ENCODE peak calls at places on chromosomes 1 and 21, in four cellular contexts. K is uterus, Z is cardiac muscle cell, X is hepatocyte. B is an unnamed sample.
A peak's percentile ranks its signal among the peaks of the same experiment; 100 is the strongest.

GRCh38 chr1:14913475-14914155 is 239.9 kb upstream of the TMEM51 start:
- DNase-seq in K (no peak), Z (no peak), X (no peak), B (peak; percentile 28)

GRCh38 chr1:31706384-31707058 is 2.7 kb upstream of the COL16A1 start:
- DNase-seq in K (no peak), Z (no peak), X (no peak), B (no peak)

GRCh38 chr1:68378296-68379084 is 71.3 kb downstream of the RPE65 start:
- DNase-seq in K (no peak), Z (no peak), X (peak; percentile 16), B (no peak)

GRCh38 chr1:186240436-186240835 is 134.6 kb downstream of the TPR start:
- DNase-seq in K (no peak), Z (no peak), X (no peak), B (no peak)

GRCh38 chr1:223258751-223259177 is 105.2 kb downstream of the SUSD4 start:
- DNase-seq in K (no peak), Z (no peak), X (peak; percentile 87), B (no peak)

GRCh38 chr1:96596226-96596625 is 125.4 kb upstream of the PTBP2 start:
- DNase-seq in K (no peak), Z (peak; percentile 48), X (peak; percentile 40), B (peak; percentile 33)

GRCh38 chr1:92953491-92953890 is 7.8 kb downstream of the DIPK1A start:
- DNase-seq in K (no peak), Z (no peak), X (no peak), B (peak; percentile 79)

GRCh38 chr21:46393451-46393940 is 65.2 kb upstream of the DIP2A start:
- DNase-seq in K (peak; percentile 31), Z (no peak), X (peak; percentile 22), B (no peak)

GRCh38 chr21:21807598-21807903 is 809.3 kb downstream of the NCAM2 start:
- DNase-seq in K (no peak), Z (no peak), X (no peak), B (no peak)

GRCh38 chr1:199338760-199339159 is 688.8 kb upstream of the NR5A2 start:
- DNase-seq in K (no peak), Z (no peak), X (no peak), B (no peak)

GRCh38 chr1:71351438-71351837 is 270.6 kb upstream of the ZRANB2 start:
- DNase-seq in K (no peak), Z (no peak), X (no peak), B (no peak)

GRCh38 chr1:53737648-53738204 is 1.2 kb downstream of the GLIS1 start:
- DNase-seq in K (no peak), Z (peak; percentile 43), X (peak; percentile 13), B (no peak)

GRCh38 chr1:91374086-91374485 is 30.6 kb downstream of the HFM1 start:
- DNase-seq in K (no peak), Z (no peak), X (no peak), B (no peak)

GRCh38 chr1:12387641-12388040 is 157.8 kb downstream of the VPS13D start:
- DNase-seq in K (no peak), Z (no peak), X (no peak), B (no peak)

GRCh38 chr1:214198571-214198970 is 82.4 kb upstream of the SMYD2 start:
- DNase-seq in K (no peak), Z (no peak), X (no peak), B (no peak)

GRCh38 chr1:26372039-26372438 is 511 bp downstream of the ZNF683 start:
- DNase-seq in K (no peak), Z (no peak), X (no peak), B (no peak)

GRCh38 chr1:27001570-27002360 is 8.3 kb downstream of the TRNP1 start:
- DNase-seq in K (no peak), Z (no peak), X (peak; percentile 34), B (peak; percentile 43)

GRCh38 chr1:225845633-225846259 is 35.8 kb downstream of the EPHX1 start:
- DNase-seq in K (peak; percentile 86), Z (peak; percentile 77), X (peak; percentile 83), B (peak; percentile 74)

GRCh38 chr21:14536929-14537328 is 9.2 kb downstream of the SAMSN1 start:
- DNase-seq in K (no peak), Z (no peak), X (no peak), B (no peak)

GRCh38 chr1:172005856-172006255 is 164.6 kb downstream of the DNM3 start:
- DNase-seq in K (no peak), Z (no peak), X (peak; percentile 51), B (no peak)

GRCh38 chr1:210123924-210124589 is 108.5 kb upstream of the SERTAD4 start:
- DNase-seq in K (no peak), Z (no peak), X (no peak), B (no peak)

GRCh38 chr1:187465441-187465840 is 636.7 kb downstream of the PLA2G4A start:
- DNase-seq in K (no peak), Z (no peak), X (no peak), B (no peak)

GRCh38 chr1:9151326-9151860 is 22.5 kb upstream of the GPR157 start:
- DNase-seq in K (no peak), Z (no peak), X (no peak), B (no peak)

GRCh38 chr1:67724928-67725560 is 40.0 kb downstream of the GADD45A start:
- DNase-seq in K (peak; percentile 59), Z (no peak), X (no peak), B (no peak)

DNA sequence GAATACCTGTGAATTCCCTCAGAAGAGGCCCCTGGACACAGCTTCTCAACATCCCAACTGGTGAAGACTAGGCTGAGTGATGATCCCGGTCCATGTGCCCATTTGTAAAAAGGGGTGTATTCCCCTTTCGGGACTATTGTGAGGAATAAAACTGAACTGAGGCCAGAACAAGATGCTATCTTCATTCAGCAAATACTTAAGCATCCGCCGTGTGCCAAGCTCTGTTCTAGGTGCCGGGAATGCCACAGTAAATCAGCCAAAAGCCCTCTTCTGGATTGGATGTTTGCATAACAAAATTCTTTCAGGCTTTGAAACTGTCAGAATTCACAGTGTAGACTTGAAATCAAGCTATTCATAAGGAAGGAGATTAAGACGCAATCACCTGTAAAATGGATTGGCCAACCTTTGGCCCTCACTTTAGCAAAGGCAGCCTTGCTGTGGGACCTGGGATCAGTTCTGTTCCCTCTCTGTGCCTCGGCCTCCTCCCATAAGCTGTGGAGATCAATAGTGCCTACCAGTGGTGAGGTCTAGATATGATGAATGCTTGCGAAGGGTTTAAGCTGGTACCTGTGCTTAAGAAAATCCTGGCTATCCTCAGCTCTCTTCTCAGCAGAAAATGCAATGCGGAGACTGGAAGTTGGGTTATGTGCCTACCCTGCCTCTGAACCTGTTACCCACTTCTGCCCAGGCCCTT is 1.8 kb downstream of the ALPL start:
- DNase-seq in K (no peak), Z (no peak), X (no peak), B (no peak)
- H3K27ac ChIP-seq in K (no peak overlapping the region), Z (no peak overlapping the region), X (no peak overlapping the region), B (no peak overlapping the region)

DNA sequence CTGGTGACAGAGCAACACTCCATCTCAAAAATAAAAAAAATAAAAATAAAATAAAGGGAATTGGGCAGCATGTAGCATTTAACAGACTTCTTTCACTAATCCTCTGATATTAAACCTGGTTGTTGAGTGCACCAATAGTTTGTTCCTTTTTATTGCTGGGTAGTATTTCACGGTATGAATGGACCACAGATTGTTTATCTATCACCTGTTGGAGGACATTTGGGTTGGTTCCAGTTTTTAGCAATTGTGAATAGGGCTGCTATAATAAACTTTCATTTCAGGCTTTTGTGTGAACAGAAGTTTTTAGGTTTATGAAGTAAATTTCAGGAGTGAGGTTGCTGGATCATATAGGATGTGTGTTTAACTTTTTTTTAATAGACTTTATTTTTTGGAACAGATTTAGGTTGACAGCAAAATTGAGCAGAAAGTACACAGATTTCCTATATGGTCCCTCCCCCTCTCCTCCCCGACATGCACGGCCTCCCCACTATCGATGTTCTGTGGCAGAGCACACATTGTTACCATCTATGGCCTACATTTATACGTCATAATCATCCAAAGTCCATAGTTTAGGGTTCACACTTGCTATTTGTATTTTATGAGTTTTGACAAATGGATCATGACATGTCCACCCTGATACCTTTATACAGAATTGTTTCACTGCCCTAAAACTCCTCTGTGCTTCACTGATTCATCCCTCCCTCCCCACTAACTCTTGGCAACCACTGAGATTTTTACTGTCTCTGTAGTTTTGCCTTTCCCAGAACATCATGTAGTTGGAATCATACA is 66.1 kb upstream of the TMPRSS2 start:
- DNase-seq in K (no peak), Z (no peak), X (no peak), B (no peak)
- H3K27ac ChIP-seq in K (no peak overlapping the region), Z (no peak overlapping the region), X (peak overlapping the region; percentile 32), B (no peak overlapping the region)

DNA sequence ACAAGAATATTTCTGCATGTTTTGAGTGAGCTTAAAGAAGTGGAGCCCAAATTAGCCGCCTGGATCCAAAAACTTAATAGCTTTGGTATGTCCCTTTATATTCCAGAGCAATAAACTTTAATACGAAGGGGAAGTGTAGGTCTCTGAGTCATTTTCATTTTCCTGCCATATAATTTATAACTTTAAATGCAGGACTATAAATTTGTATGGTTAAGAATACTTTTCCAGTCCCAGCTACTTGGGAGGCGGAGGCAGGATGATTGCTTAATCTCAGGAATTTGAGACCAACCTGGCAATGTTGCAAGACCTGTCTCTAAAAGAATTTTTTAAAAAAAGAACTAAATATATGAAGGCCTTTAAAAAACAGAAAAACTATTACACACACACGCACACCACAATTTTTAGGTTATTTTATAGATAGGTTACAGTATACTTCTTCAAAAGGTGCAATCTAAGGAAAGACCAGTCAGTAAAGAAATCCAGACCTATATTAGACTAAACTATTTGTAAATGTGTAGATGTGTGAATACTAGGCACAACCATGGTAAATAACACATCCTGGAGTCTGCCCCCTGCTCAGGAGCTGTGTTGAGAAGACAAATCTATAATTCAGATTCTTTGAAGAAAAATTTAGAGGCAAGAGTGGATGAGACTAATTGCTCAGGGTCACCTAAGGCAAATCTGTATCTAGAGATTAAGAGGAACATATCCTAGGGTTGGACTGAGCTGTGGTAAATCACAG is 80.3 kb downstream of the TTC3 start:
- DNase-seq in K (peak; percentile 70), Z (no peak), X (peak; percentile 27), B (no peak)
- H3K27ac ChIP-seq in K (peak overlapping the region; percentile 73), Z (peak overlapping the region; percentile 22), X (peak overlapping the region; percentile 69), B (no peak overlapping the region)

GRCh38 chr1:29473167-29473855 is 237.0 kb downstream of the PTPRU start:
- DNase-seq in K (no peak), Z (no peak), X (no peak), B (no peak)
- H3K27ac ChIP-seq in K (no peak overlapping the region), Z (no peak overlapping the region), X (no peak overlapping the region), B (no peak overlapping the region)

DNA sequence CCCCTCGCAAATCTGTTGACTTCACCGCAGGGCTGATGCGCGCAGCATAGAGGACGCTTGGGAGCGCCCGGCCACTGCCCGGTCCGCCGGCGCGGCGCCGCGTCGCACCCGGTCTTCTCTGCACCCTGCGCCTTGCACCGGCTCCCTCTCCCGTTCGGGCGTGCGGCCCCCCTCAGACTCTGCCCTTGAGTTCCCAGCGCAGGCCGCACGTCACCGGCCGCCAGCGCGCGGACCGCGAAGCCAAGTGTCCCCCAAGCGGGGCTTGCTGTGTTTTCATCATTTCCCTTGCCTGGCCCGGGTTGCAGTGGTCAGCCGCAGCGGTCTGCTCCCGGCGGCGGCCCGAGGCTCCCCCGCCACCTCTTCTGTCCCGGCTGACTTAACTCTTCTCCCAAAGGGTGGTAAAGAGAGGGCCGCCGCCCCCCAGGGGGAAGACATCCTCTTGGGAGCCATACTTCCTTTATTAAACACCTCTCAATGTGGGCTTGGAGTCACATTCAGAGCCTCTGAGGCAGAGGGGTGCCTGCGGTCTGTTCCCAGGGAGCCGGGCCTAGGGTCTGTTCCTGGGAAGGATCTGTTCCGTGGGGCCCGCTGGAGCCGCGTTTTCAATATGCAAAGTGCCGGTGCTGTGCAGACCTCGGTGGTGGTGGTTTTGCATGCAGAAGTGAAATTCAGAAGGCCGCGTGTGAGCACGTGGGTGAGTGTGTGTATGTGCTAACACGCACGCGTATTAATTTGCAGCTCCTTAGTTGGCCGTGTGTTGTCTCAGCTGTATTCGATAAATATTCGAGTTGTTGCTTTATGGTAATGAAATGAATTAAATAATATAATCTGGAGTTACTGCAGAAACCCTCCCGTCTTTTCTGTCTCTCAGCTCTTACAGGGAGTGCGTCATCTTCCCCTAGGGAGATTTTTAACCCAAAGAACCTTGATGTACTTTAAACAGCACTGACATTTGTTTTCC is 17.6 kb downstream of the PBX1 start:
- DNase-seq in K (peak; percentile 48), Z (peak; percentile 59), X (no peak), B (no peak)
- H3K27ac ChIP-seq in K (peak overlapping the region; percentile 78), Z (peak overlapping the region; percentile 27), X (peak overlapping the region; percentile 87), B (no peak overlapping the region)

B was measured in OCI-LY7.